ENCODE peak calls at places on chromosome 7, in nine cellular contexts. R is ELF-1; U is HEK293T; S is effector memory CD8-positive, alpha-beta T cell; Q is activated naive CD4-positive, alpha-beta T cell treated with anti-CD3 and anti-CD28 coated beads, Interleukin-2, amount 50 U/mL, for 16 hours; J is sciatic nerve; K is activated T-helper 2 cell treated with anti-CD3 and anti-CD28 coated beads, Interferon-gamma antibody, Interleukin-2, Interleukin-4, amounts not matched to agents 10 μg/mL and 5 μg/mL and 100 μg/mL, durations not matched to agents 14 hours and 24 hours and 36 hours; P is activated CD8-positive, alpha-beta memory T cell treated with anti-CD3 and anti-CD28 coated beads for 1 hour; W is PC-3. V is an unnamed sample.
A peak's percentile ranks its signal among the peaks of the same experiment; 100 is the strongest.

GRCh38 chr7:55043691-55044090 is 24.9 kb downstream of the EGFR start:
- DNase-seq in R (peak; percentile 30), U (no peak), S (no peak), Q (no peak), J (no peak), K (no peak), P (no peak), W (no peak), V (no peak)

GRCh38 chr7:155210386-155210785 is 87.3 kb upstream of the INSIG1 start:
- DNase-seq in R (no peak), U (no peak), S (no peak), Q (no peak), J (no peak), K (no peak), P (no peak), W (peak; percentile 50), V (no peak)

GRCh38 chr7:126937196-126937595 is 315.5 kb downstream of the GRM8 start:
- DNase-seq in R (no peak), U (no peak), S (no peak), Q (no peak), J (no peak), K (no peak), P (no peak), W (peak; percentile 37), V (no peak)

GRCh38 chr7:7369134-7369533 is 166.5 kb downstream of the COL28A1 start:
- DNase-seq in R (no peak), U (no peak), S (no peak), Q (no peak), J (no peak), K (no peak), P (no peak), W (peak; percentile 4), V (no peak)

GRCh38 chr7:133827707-133828580 is 299.2 kb upstream of the LRGUK start:
- DNase-seq in R (no peak), U (no peak), S (no peak), Q (no peak), J (no peak), K (no peak), P (no peak), W (no peak), V (no peak)

GRCh38 chr7:115731796-115732471 is 298.6 kb downstream of the TFEC start:
- DNase-seq in R (no peak), U (no peak), S (no peak), Q (no peak), J (no peak), K (no peak), P (no peak), W (no peak), V (no peak)

GRCh38 chr7:69982197-69982596 is 383.9 kb downstream of the AUTS2 start:
- DNase-seq in R (peak; percentile 10), U (no peak), S (no peak), Q (no peak), J (no peak), K (no peak), P (no peak), W (no peak), V (no peak)

GRCh38 chr7:155392726-155393570 is 65.0 kb upstream of the EN2 start:
- DNase-seq in R (no peak), U (no peak), S (no peak), Q (no peak), J (no peak), K (no peak), P (no peak), W (peak; percentile 47), V (no peak)

GRCh38 chr7:128829391-128830166 is 627 bp upstream of the FLNC start:
- DNase-seq in R (peak; percentile 63), U (no peak), S (no peak), Q (no peak), J (no peak), K (no peak), P (no peak), W (peak; percentile 77), V (no peak)

GRCh38 chr7:83925860-83926259 is 268.7 kb downstream of the SEMA3A start:
- DNase-seq in R (no peak), U (no peak), S (no peak), Q (no peak), J (no peak), K (no peak), P (no peak), W (peak; percentile 74), V (no peak)

GRCh38 chr7:112654322-112655216 is 135.6 kb downstream of the TMEM168 start:
- DNase-seq in R (no peak), U (no peak), S (no peak), Q (no peak), J (no peak), K (no peak), P (no peak), W (peak; percentile 34), V (no peak)

GRCh38 chr7:25215694-25216335 is 12.5 kb downstream of the NPVF start:
- DNase-seq in R (peak; percentile 23), U (no peak), S (no peak), Q (no peak), J (no peak), K (no peak), P (no peak), W (no peak), V (no peak)

GRCh38 chr7:100171840-100172239 is 3.4 kb upstream of the GAL3ST4 start:
- DNase-seq in R (no peak), U (no peak), S (no peak), Q (no peak), J (no peak), K (no peak), P (no peak), W (no peak), V (no peak)

GRCh38 chr7:95544174-95544573 is 52.1 kb downstream of the PDK4 start:
- DNase-seq in R (no peak), U (no peak), S (no peak), Q (no peak), J (no peak), K (no peak), P (no peak), W (no peak), V (no peak)

GRCh38 chr7:47571355-47572100 is 10.4 kb downstream of the TNS3 start:
- DNase-seq in R (no peak), U (no peak), S (no peak), Q (no peak), J (peak; percentile 79), K (no peak), P (no peak), W (peak; percentile 84), V (no peak)

GRCh38 chr7:29811597-29811996 is 5.3 kb downstream of the WIPF3 start:
- DNase-seq in R (no peak), U (no peak), S (no peak), Q (no peak), J (no peak), K (no peak), P (no peak), W (peak; percentile 11), V (no peak)

GRCh38 chr7:116918744-116919143 is 34.6 kb upstream of the ST7 start:
- DNase-seq in R (no peak), U (no peak), S (no peak), Q (no peak), J (no peak), K (no peak), P (no peak), W (no peak), V (no peak)

V was measured in central memory CD4-positive, alpha-beta T cell.